ENCODE peak calls at places on chromosome 21, in five cellular contexts. Z is A549, K is stomach, D is colonic mucosa, V is iPS DF 6.9. P is an unnamed sample. For H3K4me1, the result is how much of the 10 kb centered on the place peaks cover.

GRCh38 chr21:31781737-31782136 is 49.8 kb upstream of the SCAF4 start:
- DNase-seq in Z (peak), K (no peak), D (peak), V (no peak), P (peak)

GRCh38 chr21:30268608-30269197 is 14.0 kb downstream of the KRTAP24-1 start:
- DNase-seq in K (no peak), Z (no peak), D (peak), V (no peak), P (no peak)

GRCh38 chr21:33449650-33450049 is 30.1 kb downstream of the TMEM50B start:
- DNase-seq in D (no peak), V (no peak), Z (no peak), K (no peak), P (no peak)

GRCh38 chr21:37532868-37533780 is 166.6 kb downstream of the DYRK1A start:
- DNase-seq in D (no peak), K (peak), Z (peak), V (no peak), P (no peak)

GRCh38 chr21:42195378-42196031 is 23.4 kb upstream of the ABCG1 start:
- DNase-seq in Z (no peak), K (no peak), V (no peak), D (no peak), P (peak)

GRCh38 chr21:41043008-41043407 is 125.0 kb upstream of the BACE2 start:
- DNase-seq in D (no peak), V (no peak), Z (peak), K (no peak), P (no peak)

GRCh38 chr21:19322360-19322759 is 918.8 kb upstream of the TMPRSS15 start:
- DNase-seq in V (no peak), Z (no peak), K (no peak), D (no peak), P (no peak)

GRCh38 chr21:38954450-38955059 is 148.8 kb downstream of the ETS2 start:
- DNase-seq in K (peak), Z (no peak), V (no peak), D (no peak), P (no peak)

GRCh38 chr21:38267991-38268858 is 11.4 kb downstream of the KCNJ15 start:
- DNase-seq in V (no peak), K (no peak), Z (no peak), D (peak), P (no peak)

GRCh38 chr21:38175321-38175720 is 81.5 kb upstream of the KCNJ15 start:
- DNase-seq in K (no peak), D (no peak), V (no peak), Z (no peak), P (no peak)

GRCh38 chr21:39332175-39332574 is 16.7 kb downstream of the HMGN1 start:
- DNase-seq in D (no peak), V (no peak), K (no peak), Z (no peak), P (no peak)

DNA sequence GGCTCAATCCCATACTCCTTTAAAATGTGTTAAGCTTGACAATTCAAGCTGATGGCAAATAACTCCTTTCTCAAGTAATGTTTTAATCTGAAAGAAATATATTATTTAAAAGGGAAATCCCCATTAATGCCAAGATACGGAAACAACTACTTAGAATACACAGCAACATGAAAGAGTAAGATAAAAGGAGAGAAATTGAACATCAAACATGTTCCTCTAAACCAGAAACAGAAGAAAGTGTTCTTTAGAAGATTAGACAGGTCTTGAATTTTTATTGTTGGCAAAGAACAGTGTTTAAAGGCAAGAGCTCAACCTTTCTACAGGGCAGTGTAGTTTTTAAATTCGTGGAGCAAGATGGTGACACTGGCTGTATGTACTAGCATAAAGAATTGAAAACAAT is 105.8 kb upstream of the NRIP1 start:
- DNase-seq in K (no peak), Z (no peak), D (no peak), V (no peak), P (no peak)
- H3K4me1 ChIP-seq in K (under half), Z (under half), D (under half), V (under half), P (under half)

GRCh38 chr21:46180778-46181391 is 3.4 kb downstream of the SPATC1L start:
- DNase-seq in K (no peak), V (no peak), Z (no peak), D (no peak), P (no peak)

GRCh38 chr21:46182548-46183336 is 1.5 kb downstream of the SPATC1L start:
- DNase-seq in V (no peak), K (no peak), D (peak), Z (no peak), P (no peak)

GRCh38 chr21:46181953-46182547 is 2.2 kb downstream of the SPATC1L start:
- DNase-seq in K (no peak), D (peak), Z (no peak), V (no peak), P (no peak)

GRCh38 chr21:46180079-46180722 is 4.1 kb downstream of the SPATC1L start:
- DNase-seq in K (no peak), V (no peak), Z (no peak), D (peak), P (no peak)

GRCh38 chr21:46181436-46181835 is 2.8 kb downstream of the SPATC1L start:
- DNase-seq in K (no peak), D (no peak), Z (no peak), V (no peak), P (no peak)
- H3K27ac ChIP-seq in K (no peak), D (no peak), Z (no peak), V (no peak), P (no peak)

DNA sequence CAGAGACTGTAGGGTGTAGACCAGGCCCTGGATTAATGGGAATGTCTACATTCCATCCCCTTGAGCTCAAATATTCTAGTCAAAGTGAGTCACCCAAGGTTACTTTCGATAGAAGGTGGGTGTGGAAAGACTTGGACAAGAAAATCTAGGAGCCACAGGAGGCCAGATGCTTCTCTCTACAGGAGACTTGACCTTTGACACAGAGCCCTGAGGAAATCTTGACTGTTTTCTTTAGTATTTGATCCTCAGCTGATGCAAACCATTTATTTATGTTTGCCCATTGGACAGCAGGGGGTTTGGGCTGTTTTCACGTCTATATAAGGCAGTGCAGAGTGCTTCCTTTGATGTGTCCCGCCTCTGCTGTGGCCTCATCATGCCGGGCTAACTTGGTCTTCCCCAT is 15.7 kb upstream of the MAP3K7CL start:
- DNase-seq in Z (peak), D (no peak), V (no peak), K (no peak), P (no peak)
- H3K4me1 ChIP-seq in Z (under half), D (under half), V (under half), K (under half), P (under half)

GRCh38 chr21:45162115-45162514 is 87.7 kb downstream of the ADARB1 start:
- DNase-seq in D (no peak), K (no peak), V (no peak), Z (no peak), P (peak)

GRCh38 chr21:45164838-45165237 is 90.5 kb downstream of the ADARB1 start:
- DNase-seq in V (no peak), K (no peak), Z (no peak), D (no peak), P (no peak)

GRCh38 chr21:45162809-45163208 is 88.4 kb downstream of the ADARB1 start:
- DNase-seq in V (no peak), Z (no peak), D (no peak), K (no peak), P (peak)

GRCh38 chr21:45164124-45164511 is 89.7 kb downstream of the ADARB1 start:
- DNase-seq in D (no peak), V (no peak), Z (no peak), K (no peak), P (no peak)

DNA sequence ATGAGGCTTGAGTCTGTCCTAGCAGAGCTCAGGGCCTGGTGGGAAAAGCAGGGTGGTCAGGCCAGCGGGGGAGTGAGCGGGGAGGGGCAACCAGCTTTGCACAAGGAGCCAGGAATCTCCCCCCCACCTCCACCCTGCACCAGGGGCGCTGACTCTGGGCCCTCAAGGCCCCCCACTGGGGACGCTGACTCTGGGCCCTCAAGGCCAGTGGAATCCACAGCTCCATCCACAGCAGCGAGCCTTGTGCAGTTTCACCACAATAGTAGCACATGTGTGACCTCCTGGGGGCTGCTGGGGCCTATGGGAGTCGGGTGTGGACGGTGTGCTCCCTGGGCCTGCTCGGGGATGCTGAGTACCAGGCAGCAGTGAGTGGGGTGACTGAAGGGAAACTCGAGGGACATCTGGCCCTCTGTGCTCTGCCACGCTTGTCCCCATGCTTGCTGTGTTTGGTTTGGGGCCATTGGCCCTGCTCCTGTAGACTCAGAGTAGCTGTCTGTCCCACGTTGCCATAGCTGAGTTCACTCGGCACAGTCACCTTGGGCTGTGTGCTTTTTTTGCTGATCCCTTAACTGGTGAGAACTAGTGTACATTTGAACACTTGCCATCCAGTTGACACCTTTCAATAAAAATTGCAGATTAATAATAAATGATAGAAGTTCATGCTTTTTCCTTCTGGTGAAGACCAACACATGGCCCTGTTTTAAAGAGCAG is 89.2 kb downstream of the ADARB1 start:
- DNase-seq in V (no peak), K (no peak), D (no peak), Z (no peak), P (no peak)
- H3K27ac ChIP-seq in V (no peak), K (no peak), D (no peak), Z (no peak), P (no peak)

DNA sequence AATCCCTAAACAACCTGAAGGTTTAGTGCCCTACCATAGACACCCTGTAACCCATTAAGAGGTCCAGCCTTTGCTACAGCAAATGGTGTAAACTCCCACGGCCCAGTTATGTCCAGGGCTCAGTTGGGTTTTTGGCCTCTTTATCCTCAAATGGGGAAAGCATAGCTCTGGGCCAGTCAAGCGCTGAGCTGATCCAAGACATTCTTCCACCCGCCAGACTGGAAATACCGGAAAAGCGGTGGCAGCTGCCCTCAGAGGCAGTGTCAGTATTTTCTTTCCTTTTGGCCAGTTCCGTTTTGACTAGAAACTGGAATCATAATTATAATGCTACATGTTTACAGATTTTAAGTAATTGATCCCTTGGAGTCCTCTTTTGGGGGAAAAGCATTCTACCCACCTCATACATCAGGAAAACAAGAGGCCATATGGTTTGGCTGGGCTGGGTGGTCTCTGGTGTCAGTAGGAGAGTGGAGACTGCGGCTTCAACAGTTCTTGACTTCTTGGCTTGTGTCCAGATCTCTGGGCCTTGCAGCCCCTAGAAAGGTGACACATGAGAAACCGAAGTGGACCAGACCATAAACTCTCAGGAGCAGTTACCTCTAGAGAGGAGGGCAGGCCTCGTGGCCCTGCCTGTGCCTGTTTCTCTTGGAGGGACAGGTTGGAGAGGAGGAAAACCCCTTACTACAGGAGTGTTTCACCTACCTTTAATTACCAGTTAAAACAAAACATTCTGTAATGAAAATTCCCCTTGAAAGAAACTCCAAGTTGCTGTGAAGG is 30.2 kb upstream of the CLDN14 start:
- DNase-seq in V (no peak), K (peak), Z (no peak), D (peak), P (peak)
- H3K4me1 ChIP-seq in V (under half), K (under half), Z (under half), D (under half), P (under half)

DNA sequence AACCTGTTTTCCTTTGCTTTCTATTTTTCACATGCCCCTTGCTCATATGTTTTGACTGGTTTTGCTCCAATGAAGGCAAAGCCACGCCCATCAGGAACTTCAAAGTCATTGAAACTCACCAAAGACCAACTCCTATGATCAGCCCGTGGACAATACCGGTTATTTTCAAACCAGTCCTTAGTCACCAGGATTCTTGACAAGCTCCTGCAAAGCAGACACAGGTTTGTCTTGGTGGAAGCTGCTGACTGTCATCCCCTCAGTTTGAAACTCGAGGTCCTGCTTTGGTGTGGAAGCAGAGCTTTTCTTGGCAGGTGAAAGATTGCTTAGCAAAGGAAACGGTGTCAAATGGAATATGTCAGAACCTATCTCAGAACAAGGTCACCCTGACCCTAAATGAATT is 384.7 kb upstream of the CXADR start:
- DNase-seq in D (no peak), V (no peak), K (no peak), Z (no peak), P (no peak)
- H3K27ac ChIP-seq in D (no peak), V (no peak), K (no peak), Z (no peak), P (no peak)

DNA sequence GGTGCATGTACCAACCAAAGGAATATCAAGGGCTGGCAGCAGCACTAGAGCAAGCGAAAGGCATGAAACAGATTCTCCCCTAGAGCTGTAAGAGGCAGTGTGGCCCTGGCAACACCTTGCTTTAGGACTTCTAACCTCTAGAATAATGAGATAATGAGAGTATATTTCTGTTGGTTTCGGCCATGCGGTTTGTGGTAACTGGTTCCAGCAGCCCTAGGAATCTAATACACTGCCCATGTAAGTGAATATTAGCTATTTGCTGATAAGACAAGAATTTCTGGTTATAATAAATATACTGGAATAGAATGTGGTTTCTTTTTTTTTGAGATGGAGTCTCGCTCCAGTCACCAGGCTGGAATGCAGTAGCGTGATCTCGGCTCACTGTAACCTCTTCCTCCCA is 199.4 kb downstream of the GABPA start:
- DNase-seq in V (no peak), D (no peak), Z (no peak), K (peak), P (no peak)
- H3K4me1 ChIP-seq in V (under half), D (under half), Z (under half), K (under half), P (under half)

DNA sequence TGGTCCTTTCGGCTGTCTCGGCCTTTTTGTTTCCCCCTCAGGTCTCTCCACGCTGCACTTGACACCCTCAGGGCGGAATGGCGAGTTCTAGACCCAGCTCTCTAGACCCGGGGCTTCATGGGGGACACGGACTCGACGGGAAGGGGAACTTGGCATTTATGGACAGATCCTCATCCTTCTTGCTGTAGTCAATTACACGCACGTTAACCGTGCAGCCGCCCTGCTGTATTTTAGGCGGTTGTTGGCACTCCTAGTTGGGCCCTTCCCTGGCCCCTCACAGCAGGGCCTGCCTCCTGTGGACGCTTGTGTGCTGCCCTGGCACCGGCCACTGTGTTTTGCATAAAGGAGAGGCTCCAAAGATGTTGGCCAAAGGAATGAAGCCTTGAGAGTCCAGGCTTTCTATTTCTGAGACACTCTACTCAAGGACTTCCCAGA is 558 bp upstream of the BTG3 start:
- DNase-seq in V (no peak), Z (peak), D (peak), K (peak), P (peak)
- H3K27ac ChIP-seq in V (no peak), Z (peak), D (peak), K (peak), P (peak)

GRCh38 chr21:34690793-34691175 is 22.0 kb downstream of the CLIC6 start:
- DNase-seq in Z (no peak), D (no peak), K (no peak), V (no peak), P (no peak)
- H3K4me1 ChIP-seq in Z (under half), D (under half), K (under half), V (under half), P (under half)

DNA sequence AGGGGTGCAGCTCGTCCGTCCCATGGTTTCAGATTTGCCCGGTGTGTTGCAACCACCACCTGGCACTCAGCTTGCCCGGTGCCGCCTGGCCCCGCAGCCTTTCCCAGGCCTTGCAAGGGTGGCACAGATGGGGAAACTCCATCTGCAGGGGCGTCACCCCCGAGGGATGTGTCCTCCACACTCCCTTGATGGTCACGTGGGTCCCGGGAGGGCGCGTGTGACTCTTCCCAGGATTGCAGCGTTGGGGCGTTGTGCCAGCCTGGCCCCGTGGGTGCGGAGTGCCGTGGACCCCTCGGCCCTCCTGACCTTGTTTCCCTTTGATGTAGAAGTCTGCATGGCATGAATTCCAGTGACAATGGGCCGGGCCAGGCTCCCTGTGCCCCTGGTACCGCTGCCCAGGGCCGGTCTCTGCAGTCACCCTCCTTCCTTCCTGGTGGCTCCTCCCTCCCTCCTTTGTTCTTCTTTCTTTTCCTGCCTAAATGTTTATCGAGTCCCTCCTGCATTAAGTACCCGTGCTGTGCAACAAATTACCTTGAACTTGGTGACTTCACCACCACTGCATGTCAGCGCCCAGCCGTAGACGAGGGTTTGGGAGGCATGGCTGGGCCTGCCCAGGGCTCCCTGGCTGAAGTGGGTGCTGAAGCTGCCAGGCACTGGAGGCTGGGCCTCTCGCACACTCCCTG is 22.9 kb downstream of the RRP1 start:
- DNase-seq in Z (no peak), D (no peak), V (no peak), K (peak), P (peak)
- H3K27ac ChIP-seq in Z (peak), D (no peak), V (no peak), K (peak), P (peak)

P was measured in lung.